ENCODE peak calls at places on chromosomes 5 and 9, in ten cellular contexts. H is activated naive CD8-positive, alpha-beta T cell treated with anti-CD3 and anti-CD28 coated beads, Interleukin-2, amount 50 U/mL, for 24 hours; F is tibial artery; Z is mesenchymal stem cell; R is activated CD8-positive, alpha-beta memory T cell treated with anti-CD3 and anti-CD28 coated beads for 4 hours; O is activated naive CD4-positive, alpha-beta T cell; V is germinal center; E is Calu3; J is GM20000; L is fibroblast of mammary gland. B is an unnamed sample.

GRCh38 chr5:91390268-91390667 is 7.2 kb upstream of the ARRDC3 start:
- DNase-seq in H (no peak), F (no peak), Z (no peak), R (no peak), O (no peak), V (no peak), E (no peak), J (no peak), L (no peak), B (no peak)

GRCh38 chr5:147737921-147738320 is 44.6 kb downstream of the JAKMIP2 start:
- DNase-seq in H (no peak), F (no peak), Z (no peak), R (no peak), O (no peak), V (no peak), E (no peak), J (no peak), L (no peak), B (no peak)

GRCh38 chr5:100575815-100576214 is 40.6 kb downstream of the FAM174A start:
- DNase-seq in H (no peak), F (no peak), Z (no peak), R (no peak), O (no peak), V (no peak), E (no peak), J (no peak), L (no peak), B (no peak)

GRCh38 chr9:98318834-98319478 is 63.5 kb upstream of the TBC1D2 start:
- DNase-seq in H (no peak), F (no peak), Z (peak), R (no peak), O (no peak), V (no peak), E (no peak), J (no peak), L (peak), B (no peak)

GRCh38 chr9:91426123-91426745 is 2.6 kb upstream of the NFIL3 start:
- DNase-seq in H (no peak), F (no peak), Z (peak), R (no peak), O (no peak), V (peak), E (no peak), J (peak), L (peak), B (no peak)

GRCh38 chr9:32644698-32645097 is 9.2 kb upstream of the TAF1L start:
- DNase-seq in H (no peak), F (no peak), Z (no peak), R (no peak), O (no peak), V (no peak), E (no peak), J (no peak), L (peak), B (no peak)

GRCh38 chr9:124675261-124676158 is 95.6 kb downstream of the NR6A1 start:
- DNase-seq in H (no peak), F (no peak), Z (no peak), R (no peak), O (no peak), V (no peak), E (no peak), J (no peak), L (no peak), B (no peak)

GRCh38 chr9:117258201-117258866 is 156.5 kb downstream of the ASTN2 start:
- DNase-seq in H (no peak), F (no peak), Z (no peak), R (no peak), O (no peak), V (no peak), E (no peak), J (no peak), L (no peak), B (no peak)

GRCh38 chr5:126484248-126484647 is 61.0 kb downstream of the GRAMD2B start:
- DNase-seq in H (no peak), F (no peak), Z (no peak), R (no peak), O (no peak), V (no peak), E (no peak), J (no peak), L (no peak), B (no peak)

GRCh38 chr9:104412238-104412637 is 91.8 kb upstream of the OR13F1 start:
- DNase-seq in H (no peak), F (no peak), Z (no peak), R (no peak), O (no peak), V (no peak), E (no peak), J (no peak), L (peak), B (no peak)

GRCh38 chr5:115109388-115109787 is 60.3 kb downstream of the TRIM36 start:
- DNase-seq in H (no peak), F (no peak), Z (no peak), R (no peak), O (no peak), V (no peak), E (no peak), J (no peak), L (no peak), B (no peak)

GRCh38 chr5:68287976-68288755 is 72.6 kb downstream of the PIK3R1 start:
- DNase-seq in H (peak), F (peak), Z (peak), R (no peak), O (peak), V (peak), E (peak), J (peak), L (peak), B (peak)

GRCh38 chr9:128716581-128717254 is 7.2 kb downstream of the ZDHHC12 start:
- DNase-seq in H (no peak), F (no peak), Z (no peak), R (no peak), O (no peak), V (no peak), E (no peak), J (no peak), L (no peak), B (no peak)

GRCh38 chr5:997001-997474 is 11.6 kb upstream of the NKD2 start:
- DNase-seq in H (no peak), F (no peak), Z (peak), R (no peak), O (no peak), V (no peak), E (no peak), J (no peak), L (no peak), B (no peak)

GRCh38 chr5:7436521-7436920 is 40.6 kb downstream of the ADCY2 start:
- DNase-seq in H (no peak), F (no peak), Z (no peak), R (no peak), O (no peak), V (no peak), E (no peak), J (no peak), L (no peak), B (no peak)

GRCh38 chr9:84137968-84138367 is 157.4 kb downstream of the RMI1 start:
- DNase-seq in H (no peak), F (no peak), Z (peak), R (no peak), O (no peak), V (no peak), E (no peak), J (no peak), L (peak), B (no peak)